ENCODE peak calls at places on chromosomes 11 and 22, in four cellular contexts. O, K, Z and P are unnamed samples.

GRCh38 chr11:73139476-73140198 is 2.5 kb downstream of the FCHSD2 start:
- DNase-seq in O (no peak), K (no peak), Z (peak; percentile 44), P (no peak)

GRCh38 chr22:41818596-41818995 is 14.3 kb upstream of the SREBF2 start:
- DNase-seq in O (no peak), K (no peak), Z (no peak), P (no peak)

GRCh38 chr11:601573-602245 is 14.0 kb downstream of the IRF7 start:
- DNase-seq in O (no peak), K (no peak), Z (no peak), P (no peak)

GRCh38 chr11:134994431-134994830 is 582.4 kb upstream of the B3GAT1 start:
- DNase-seq in O (no peak), K (no peak), Z (no peak), P (no peak)

GRCh38 chr11:57458060-57458409 is 2.3 kb upstream of the RTN4RL2 start:
- DNase-seq in O (no peak), K (no peak), Z (no peak), P (no peak)

GRCh38 chr11:78715639-78716311 is 141.1 kb upstream of the NARS2 start:
- DNase-seq in O (no peak), K (peak; percentile 45), Z (peak; percentile 95), P (peak; percentile 76)

GRCh38 chr22:37167981-37168647 is 18.4 kb upstream of the IL2RB start:
- DNase-seq in O (no peak), K (no peak), Z (no peak), P (no peak)

GRCh38 chr11:119320593-119321524 is 3.9 kb upstream of the MCAM start:
- DNase-seq in O (no peak), K (no peak), Z (no peak), P (no peak)

GRCh38 chr11:19597876-19598275 is 114.8 kb upstream of the NAV2 start:
- DNase-seq in O (no peak), K (peak; percentile 45), Z (no peak), P (no peak)

GRCh38 chr11:13258855-13259254 is 18.7 kb upstream of the BMAL1 start:
- DNase-seq in O (no peak), K (no peak), Z (no peak), P (no peak)

GRCh38 chr11:62621027-62621566 is 689 bp downstream of the B3GAT3 start:
- DNase-seq in O (no peak), K (no peak), Z (no peak), P (no peak)

GRCh38 chr11:13023423-13023822 is 14.3 kb downstream of the RASSF10 start:
- DNase-seq in O (no peak), K (no peak), Z (no peak), P (no peak)

GRCh38 chr22:49208768-49209252 is 618.9 kb downstream of the BRD1 start:
- DNase-seq in O (no peak), K (no peak), Z (no peak), P (no peak)